ENCODE peak calls at places on chromosome 14, in eight cellular contexts. Y, V, R, J, X, W, H and N are unnamed samples.
A peak's percentile ranks its signal among the peaks of the same experiment; 100 is the strongest.

GRCh38 chr14:103361868-103362267 is 23.3 kb upstream of the MARK3 start:
- DNase-seq in Y (peak; percentile 63), V (no peak), R (peak; percentile 98), J (no peak), X (no peak), W (no peak), H (peak; percentile 33), N (no peak)

GRCh38 chr14:65015391-65015790 is 28.7 kb downstream of the FNTB start:
- DNase-seq in Y (no peak), V (no peak), R (no peak), J (no peak), X (no peak), W (no peak), H (no peak), N (no peak)

GRCh38 chr14:89251066-89251465 is 166.0 kb downstream of the FOXN3 start:
- DNase-seq in Y (no peak), V (peak; percentile 52), R (no peak), J (no peak), X (no peak), W (no peak), H (no peak), N (no peak)

GRCh38 chr14:61565836-61566536 is 129.3 kb upstream of the HIF1A start:
- DNase-seq in Y (no peak), V (no peak), R (peak; percentile 94), J (no peak), X (no peak), W (no peak), H (no peak), N (no peak)

GRCh38 chr14:89384023-89384422 is 33.0 kb downstream of the FOXN3 start:
- DNase-seq in Y (no peak), V (no peak), R (no peak), J (no peak), X (no peak), W (no peak), H (no peak), N (no peak)

GRCh38 chr14:78975734-78976133 is 805.6 kb downstream of the NRXN3 start:
- DNase-seq in Y (no peak), V (no peak), R (no peak), J (no peak), X (no peak), W (no peak), H (no peak), N (no peak)

GRCh38 chr14:81164167-81164774 is 56.5 kb downstream of the GTF2A1 start:
- DNase-seq in Y (peak; percentile 83), V (peak; percentile 92), R (peak; percentile 71), J (no peak), X (peak; percentile 64), W (no peak), H (peak; percentile 82), N (peak; percentile 82)

GRCh38 chr14:105647784-105648608 is 121.6 kb downstream of the TMEM121 start:
- DNase-seq in Y (no peak), V (no peak), R (no peak), J (peak; percentile 38), X (no peak), W (no peak), H (no peak), N (no peak)

GRCh38 chr14:23409966-23410635 is 2.0 kb upstream of the MYH6 start:
- DNase-seq in Y (no peak), V (no peak), R (no peak), J (no peak), X (no peak), W (peak; percentile 53), H (no peak), N (no peak)

GRCh38 chr14:64746298-64747250 is 42.4 kb downstream of the PLEKHG3 start:
- DNase-seq in Y (no peak), V (no peak), R (no peak), J (no peak), X (peak; percentile 77), W (no peak), H (no peak), N (no peak)

GRCh38 chr14:24085215-24085614 is 8.9 kb upstream of the PCK2 start:
- DNase-seq in Y (no peak), V (no peak), R (no peak), J (no peak), X (no peak), W (no peak), H (no peak), N (no peak)

GRCh38 chr14:21039585-21040369 is 2.4 kb upstream of the RNASE7 start:
- DNase-seq in Y (peak; percentile 41), V (peak; percentile 90), R (peak; percentile 75), J (no peak), X (peak; percentile 56), W (no peak), H (peak; percentile 73), N (peak; percentile 41)

GRCh38 chr14:100535287-100536131 is 51.7 kb downstream of the BEGAIN start:
- DNase-seq in Y (no peak), V (no peak), R (no peak), J (peak; percentile 31), X (no peak), W (peak; percentile 0), H (no peak), N (no peak)

GRCh38 chr14:34324363-34324795 is 137.7 kb downstream of the SPTSSA start:
- DNase-seq in Y (peak; percentile 27), V (peak; percentile 69), R (peak; percentile 58), J (no peak), X (no peak), W (no peak), H (peak; percentile 51), N (no peak)

GRCh38 chr14:99260652-99261551 is 11.1 kb downstream of the BCL11B start:
- DNase-seq in Y (no peak), V (no peak), R (no peak), J (no peak), X (no peak), W (no peak), H (no peak), N (no peak)

GRCh38 chr14:22554706-22555572 is 34.1 kb downstream of the DAD1 start:
- DNase-seq in Y (no peak), V (no peak), R (no peak), J (no peak), X (no peak), W (no peak), H (no peak), N (no peak)

GRCh38 chr14:102220031-102220430 is 80.3 kb downstream of the WDR20 start:
- DNase-seq in Y (no peak), V (no peak), R (no peak), J (no peak), X (no peak), W (no peak), H (no peak), N (no peak)

GRCh38 chr14:22723814-22724213 is 42.7 kb upstream of the OXA1L start:
- DNase-seq in Y (no peak), V (no peak), R (no peak), J (no peak), X (no peak), W (no peak), H (no peak), N (no peak)

DNA sequence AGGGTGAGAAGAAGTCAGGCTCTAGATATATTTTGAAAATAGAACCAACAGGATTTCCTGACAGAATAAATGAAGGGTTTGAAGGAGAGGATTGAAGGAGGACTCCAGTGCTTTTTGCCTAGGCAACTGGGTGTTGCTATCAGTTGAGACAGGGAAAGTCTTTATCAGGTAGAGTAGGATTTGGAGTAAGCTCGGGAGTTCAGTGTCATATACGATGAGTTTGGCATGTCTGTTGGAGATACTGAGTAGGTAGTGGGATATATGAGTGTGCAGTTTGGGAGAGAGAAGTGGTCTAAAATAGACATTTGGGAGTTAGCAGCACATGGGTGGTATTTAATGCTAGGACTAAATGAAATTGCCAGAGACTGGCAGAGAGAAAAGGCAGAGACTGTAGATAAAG is 141.2 kb downstream of the SAMD4A start:
- DNase-seq in Y (no peak), V (no peak), R (no peak), J (no peak), X (no peak), W (no peak), H (peak; percentile 48), N (no peak)
- H3K4me1 ChIP-seq in Y (no peaks in the 10 kb centered on the region), V (no peaks in the 10 kb centered on the region), R (peaks cover 6% of the 10 kb centered on the region), J (peaks cover 20% of the 10 kb centered on the region), X (peaks cover 36% of the 10 kb centered on the region), W (peaks cover 92% of the 10 kb centered on the region), H (peaks cover 36% of the 10 kb centered on the region), N (no peaks in the 10 kb centered on the region)

DNA sequence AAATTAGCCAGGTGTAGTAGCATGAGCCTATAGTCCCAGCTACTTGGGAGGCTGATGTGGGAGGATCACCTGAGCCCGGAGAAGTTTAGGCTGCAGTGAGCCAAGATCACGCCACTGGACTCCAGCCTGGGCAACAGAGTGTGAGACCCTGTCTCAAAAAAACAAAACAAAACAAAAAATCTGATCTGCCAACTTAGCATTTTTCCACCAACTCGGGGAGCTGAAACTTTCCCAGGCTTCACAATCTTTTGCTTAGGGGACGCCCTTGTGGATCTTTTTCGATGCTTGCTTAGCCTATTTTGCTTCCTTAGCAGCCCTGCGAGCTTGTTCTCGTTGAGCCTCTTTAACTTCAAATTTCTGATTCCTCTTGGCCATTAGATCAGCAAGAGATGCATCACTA is 13.8 kb downstream of the CCDC177 start:
- DNase-seq in Y (no peak), V (no peak), R (no peak), J (no peak), X (no peak), W (no peak), H (no peak), N (no peak)
- H3K27me3 ChIP-seq in Y (peaks cover 46% of the 10 kb centered on the region), V (no peaks in the 10 kb centered on the region), R (peaks cover 25% of the 10 kb centered on the region), J (peaks cover 20% of the 10 kb centered on the region), X (no peaks in the 10 kb centered on the region), W (no peaks in the 10 kb centered on the region), H (peaks cover 4% of the 10 kb centered on the region), N (no peaks in the 10 kb centered on the region)

DNA sequence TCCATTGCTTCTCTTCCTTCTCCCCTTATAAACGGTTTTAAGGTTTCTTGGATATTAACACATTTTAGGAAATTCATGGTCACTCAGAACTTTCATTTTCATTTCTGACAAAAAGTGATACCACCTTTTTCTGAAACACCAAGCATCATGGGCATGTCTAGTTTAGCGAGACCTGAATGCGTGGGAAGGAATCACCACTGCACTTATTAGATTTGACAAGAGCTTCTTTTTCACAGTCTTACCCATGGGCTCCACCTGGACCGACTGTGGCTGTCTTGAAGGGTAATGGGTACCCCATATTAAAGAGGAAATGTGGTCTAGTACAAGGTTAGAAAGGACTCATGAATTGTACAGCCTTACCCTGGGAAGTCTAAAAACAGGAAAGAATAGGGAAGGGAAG is 95.4 kb downstream of the KCNK10 start:
- DNase-seq in Y (no peak), V (no peak), R (no peak), J (no peak), X (no peak), W (no peak), H (no peak), N (no peak)
- H3K4me3 ChIP-seq in Y (no peak overlapping the region), V (no peak overlapping the region), R (no peak overlapping the region), J (no peak overlapping the region), X (no peak overlapping the region), W (no peak overlapping the region), H (no peak overlapping the region), N (no peak overlapping the region)

GRCh38 chr14:68522510-68523325 is 270.1 kb downstream of the ZFP36L1 start:
- DNase-seq in Y (no peak), V (no peak), R (peak; percentile 50), J (no peak), X (no peak), W (no peak), H (no peak), N (no peak)
- H3K4me1 ChIP-seq in Y (peaks cover 66% of the 10 kb centered on the region), V (peaks cover 15% of the 10 kb centered on the region), R (peaks cover 23% of the 10 kb centered on the region), J (peaks cover 64% of the 10 kb centered on the region), X (peaks cover 4% of the 10 kb centered on the region), W (peaks cover 17% of the 10 kb centered on the region), H (no peaks in the 10 kb centered on the region), N (peaks cover 2% of the 10 kb centered on the region)

GRCh38 chr14:36665887-36666415 is 4.3 kb downstream of the PAX9 start:
- DNase-seq in Y (no peak), V (peak; percentile 50), R (no peak), J (no peak), X (no peak), W (no peak), H (no peak), N (no peak)
- H3K27me3 ChIP-seq in Y (no peaks in the 10 kb centered on the region), V (peaks cover 96% of the 10 kb centered on the region), R (peaks cover 49% of the 10 kb centered on the region), J (peaks cover 91% of the 10 kb centered on the region), X (peaks cover 3% of the 10 kb centered on the region), W (peaks cover 91% of the 10 kb centered on the region), H (no peaks in the 10 kb centered on the region), N (peaks cover 60% of the 10 kb centered on the region)